ENCODE peak calls at places on chromosomes 12 and 14, in four cellular contexts. Z is fibroblast of lung, T is MM.1S, G is HepG2. E is an unnamed sample.

GRCh38 chr12:25950329-25951115 is 8.0 kb upstream of the RASSF8 start:
- DNase-seq in Z (no peak), G (no peak), T (no peak), E (no peak)

GRCh38 chr12:106898001-106898966 is 57.4 kb upstream of the TMEM263 start:
- DNase-seq in G (no peak), Z (no peak), T (no peak), E (no peak)

GRCh38 chr12:110224379-110225304 is 56.4 kb upstream of the ATP2A2 start:
- DNase-seq in T (peak), G (peak), Z (peak), E (peak)

GRCh38 chr14:60508363-60508706 is 611 bp upstream of the SIX6 start:
- DNase-seq in G (no peak), T (no peak), Z (no peak), E (no peak)

GRCh38 chr12:131140069-131140435 is 186.3 kb downstream of the ADGRD1 start:
- DNase-seq in G (no peak), Z (no peak), T (no peak), E (no peak)

GRCh38 chr12:94186461-94187237 is 38.3 kb downstream of the PLXNC1 start:
- DNase-seq in Z (peak), T (no peak), G (no peak), E (no peak)

GRCh38 chr14:55103005-55103640 is 25.9 kb upstream of the LGALS3 start:
- DNase-seq in T (peak), G (peak), Z (peak), E (peak)

GRCh38 chr12:104656921-104657320 is 200.2 kb downstream of the CHST11 start:
- DNase-seq in G (no peak), Z (peak), T (no peak), E (no peak)

GRCh38 chr12:99544457-99544856 is 103.1 kb upstream of the GARIN6 start:
- DNase-seq in Z (no peak), G (no peak), T (no peak), E (no peak)

GRCh38 chr12:100381379-100381778 is 24.5 kb downstream of the SLC17A8 start:
- DNase-seq in G (no peak), Z (no peak), T (no peak), E (no peak)

GRCh38 chr14:103408491-103409155 is 23.4 kb downstream of the MARK3 start:
- DNase-seq in Z (no peak), G (no peak), T (no peak), E (no peak)

GRCh38 chr12:5586201-5586600 is 154.3 kb downstream of the NTF3 start:
- DNase-seq in T (no peak), Z (peak), G (peak), E (no peak)

DNA sequence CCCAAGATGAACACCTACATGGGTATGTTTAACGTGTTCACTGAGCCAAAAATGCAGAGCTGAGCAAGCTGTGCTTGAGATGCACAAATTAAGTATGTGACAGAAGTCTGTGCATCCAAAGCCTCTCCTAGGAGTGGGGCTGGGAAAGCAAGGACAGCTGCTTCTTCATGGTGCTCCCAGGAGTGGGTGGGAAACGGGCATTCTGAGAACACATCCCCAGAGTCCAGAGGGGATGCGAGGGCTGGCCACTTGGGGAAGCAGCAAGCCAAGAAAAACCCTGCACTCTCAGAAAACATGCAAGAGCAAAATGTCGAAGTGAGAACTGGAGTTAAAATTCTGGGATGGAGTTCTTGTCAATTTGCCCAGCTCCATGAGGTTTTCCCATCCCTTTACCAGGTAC is 414.3 kb downstream of the BCAT1 start:
- DNase-seq in T (no peak), Z (no peak), G (no peak), E (no peak)
- TF ChIP-seq CTCF in T (no peak), Z (no peak), G (no peak), E (no peak)

GRCh38 chr12:52790427-52791270 is 5.3 kb downstream of the KRT3 start:
- DNase-seq in T (no peak), Z (no peak), G (no peak), E (no peak)
- TF ChIP-seq EZH2 in T (no peak), Z (no peak), G (peak), E (no peak)

GRCh38 chr12:1281683-1282366 is 290.8 kb downstream of the ERC1 start:
- DNase-seq in G (no peak), T (no peak), Z (peak), E (no peak)

GRCh38 chr12:1282670-1283361 is 291.8 kb downstream of the ERC1 start:
- DNase-seq in T (no peak), Z (peak), G (no peak), E (no peak)

GRCh38 chr12:1284611-1285010 is 293.6 kb downstream of the ERC1 start:
- DNase-seq in G (no peak), T (no peak), Z (no peak), E (no peak)

GRCh38 chr12:1277905-1278304 is 286.9 kb downstream of the ERC1 start:
- DNase-seq in Z (no peak), T (no peak), G (peak), E (no peak)

GRCh38 chr12:1279050-1279449 is 288.0 kb downstream of the ERC1 start:
- DNase-seq in G (no peak), T (no peak), Z (peak), E (no peak)
- TF ChIP-seq CTCF in G (no peak), T (no peak), Z (no peak), E (no peak)

GRCh38 chr14:92322516-92322915 is 449 bp upstream of the SLC24A4 start:
- DNase-seq in T (no peak), Z (no peak), G (no peak), E (no peak)

GRCh38 chr14:92321701-92322100 is 1.3 kb upstream of the SLC24A4 start:
- DNase-seq in G (no peak), Z (no peak), T (no peak), E (no peak)

GRCh38 chr14:92323916-92324818 is 1.2 kb downstream of the SLC24A4 start:
- DNase-seq in G (no peak), Z (no peak), T (no peak), E (no peak)

GRCh38 chr14:92325835-92326234 is 2.9 kb downstream of the SLC24A4 start:
- DNase-seq in G (no peak), T (no peak), Z (no peak), E (no peak)

GRCh38 chr14:92323031-92323915 is at the start of gene SLC24A4:
- DNase-seq in Z (no peak), T (no peak), G (no peak), E (no peak)
- TF ChIP-seq EZH2 in Z (peak), T (no peak), G (no peak), E (peak)

DNA sequence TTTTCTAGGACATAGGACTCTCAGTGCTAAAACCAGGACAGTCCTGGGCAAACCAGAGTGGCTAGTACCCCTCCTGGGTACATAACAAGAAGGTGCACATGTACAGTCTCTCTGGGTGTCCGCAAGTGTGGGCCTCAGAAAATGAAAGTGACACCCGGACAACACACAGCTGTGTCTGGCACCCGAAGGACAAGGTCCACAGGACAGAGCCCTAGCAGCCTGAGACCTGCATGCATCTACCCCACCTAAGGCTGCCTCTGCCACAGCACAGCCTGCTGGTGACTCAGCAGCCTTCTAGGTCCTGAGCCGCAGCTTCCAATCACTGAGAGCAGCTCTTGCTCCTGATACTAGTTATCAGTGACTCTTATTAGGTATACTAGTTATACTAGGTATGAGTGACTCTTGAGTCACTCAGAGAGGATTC is 784.1 kb upstream of the TBX3 start:
- DNase-seq in Z (peak), G (peak), T (peak), E (no peak)
- TF ChIP-seq CTCF in Z (peak), G (peak), T (no peak), E (peak)

GRCh38 chr12:1530592-1531159 is 63.7 kb downstream of the FBXL14 start:
- DNase-seq in Z (no peak), T (no peak), G (no peak), E (no peak)

GRCh38 chr12:1527789-1528188 is 66.6 kb downstream of the FBXL14 start:
- DNase-seq in G (no peak), T (no peak), Z (peak), E (peak)

GRCh38 chr12:1528791-1529190 is 65.6 kb downstream of the FBXL14 start:
- DNase-seq in Z (no peak), T (no peak), G (no peak), E (no peak)

GRCh38 chr12:1529862-1530591 is 64.4 kb downstream of the FBXL14 start:
- DNase-seq in G (no peak), T (peak), Z (no peak), E (no peak)

DNA sequence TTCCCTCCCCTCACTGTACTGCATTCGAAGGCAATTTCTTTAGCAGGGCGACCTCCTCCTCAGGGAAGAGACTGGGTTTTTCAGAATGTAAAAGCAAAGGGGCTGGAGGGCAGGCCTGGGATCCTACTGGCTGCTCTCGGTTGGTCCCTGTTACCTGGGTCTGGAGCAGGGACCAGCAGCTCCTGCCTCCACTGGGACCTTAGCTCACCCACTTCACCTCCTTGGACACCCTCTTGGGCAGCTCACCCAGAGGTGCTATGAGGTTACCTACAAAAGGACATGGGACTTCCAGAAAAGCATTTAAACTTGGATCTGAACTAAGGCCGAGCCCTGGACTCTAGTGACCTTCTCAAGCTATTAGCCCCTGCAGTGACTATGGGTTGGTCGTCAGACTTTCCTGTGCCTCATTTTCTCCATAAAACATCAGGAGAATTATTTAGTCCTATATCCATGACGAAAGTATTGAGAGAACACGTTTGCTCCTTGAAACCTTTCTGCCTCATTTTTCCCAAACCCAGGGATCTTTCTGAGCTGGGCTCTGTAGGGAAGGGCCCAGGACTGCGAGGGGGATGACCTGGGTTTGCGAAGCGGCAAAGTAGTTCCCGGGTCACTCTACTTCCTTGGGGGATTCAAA is 65.0 kb downstream of the FBXL14 start:
- DNase-seq in Z (no peak), G (no peak), T (no peak), E (no peak)
- TF ChIP-seq EZH2 in Z (no peak), G (peak), T (no peak), E (no peak)

GRCh38 chr14:45650754-45651153 is 397.8 kb upstream of the MIS18BP1 start:
- DNase-seq in G (no peak), Z (no peak), T (no peak), E (no peak)
- TF ChIP-seq CTCF in G (no peak), Z (no peak), T (no peak), E (no peak)

DNA sequence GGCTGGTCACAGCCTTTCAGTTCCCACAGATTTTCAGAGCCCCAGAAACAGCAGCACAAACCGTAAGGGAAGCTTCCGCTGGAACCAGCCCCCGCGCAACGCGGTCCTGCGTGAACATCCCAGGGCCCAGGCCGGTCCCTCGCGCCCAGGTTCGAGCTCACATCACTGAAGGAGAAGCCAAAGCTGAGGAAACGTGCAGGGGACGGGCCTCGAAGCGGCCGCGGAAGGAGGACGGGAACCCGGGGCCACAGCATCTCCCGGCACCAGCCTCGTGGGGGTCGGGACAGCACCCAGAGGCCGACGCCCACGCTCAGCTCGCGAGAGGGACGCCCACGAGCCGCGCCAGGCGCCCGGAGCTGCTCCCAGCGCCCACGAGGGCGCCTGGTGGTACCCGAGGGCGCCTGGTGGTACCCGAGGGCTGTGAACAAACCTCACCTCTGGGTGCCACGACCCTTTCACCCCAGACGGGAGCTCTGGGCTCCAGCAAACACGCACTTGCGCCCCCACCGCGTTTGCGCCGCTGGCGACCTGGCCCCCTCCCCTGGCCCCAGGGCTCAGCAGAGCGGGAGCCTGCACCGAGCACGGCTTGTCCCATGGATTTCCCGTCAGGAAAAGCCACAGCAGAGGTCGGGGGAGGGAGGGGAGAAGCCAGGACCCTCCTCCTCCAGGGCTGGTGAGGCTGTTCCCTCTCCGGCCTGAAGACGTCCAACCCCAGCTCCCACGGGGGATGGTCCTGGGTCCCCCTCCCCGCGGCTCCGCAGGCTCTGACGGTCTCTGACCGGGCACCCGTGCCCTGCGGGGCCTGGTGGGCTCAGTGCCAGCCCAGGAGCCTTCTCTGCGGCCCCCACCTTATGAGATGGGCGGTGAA is 6.9 kb downstream of the LRCOL1 start:
- DNase-seq in G (no peak), T (no peak), Z (no peak), E (no peak)
- TF ChIP-seq EZH2 in G (no peak), T (no peak), Z (no peak), E (peak)

GRCh38 chr12:76391461-76391860 is 43.2 kb upstream of the BBS10 start:
- DNase-seq in Z (no peak), T (no peak), G (no peak), E (no peak)
- TF ChIP-seq CTCF in Z (no peak), T (no peak), G (no peak), E (no peak)

DNA sequence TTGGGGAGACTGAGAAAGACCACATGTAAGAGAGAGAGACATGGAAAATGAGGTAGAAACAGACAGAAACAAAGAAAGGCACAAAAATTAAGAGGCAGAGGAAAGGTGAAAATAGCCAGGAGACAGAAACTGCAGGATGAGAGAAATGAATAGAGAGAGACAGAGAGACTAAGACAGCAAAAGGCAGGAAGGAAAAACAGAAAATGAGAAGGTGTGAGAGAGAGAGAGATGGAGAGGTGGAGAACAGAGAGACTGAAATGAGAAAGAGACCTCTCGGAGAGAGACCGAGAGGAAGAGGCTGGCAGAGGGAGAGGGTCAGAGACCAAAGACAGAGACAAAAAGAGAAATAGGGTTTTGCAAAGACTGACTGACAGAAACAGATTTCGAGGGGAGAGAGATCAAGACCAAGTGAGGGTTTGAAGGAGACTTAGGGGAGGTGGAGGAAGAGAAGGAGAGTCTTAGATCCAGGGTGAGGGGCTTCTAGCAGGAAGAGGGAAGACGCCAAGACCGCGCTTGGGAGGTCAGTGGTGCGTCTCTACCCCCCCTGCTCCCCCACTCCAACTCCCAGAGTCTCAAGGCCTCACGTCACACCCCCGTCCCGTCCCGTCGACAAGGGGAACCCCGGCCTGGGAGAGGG is 1.1 kb upstream of the AQP5 start:
- DNase-seq in T (no peak), G (no peak), Z (no peak), E (no peak)
- TF ChIP-seq EZH2 in T (no peak), G (no peak), Z (no peak), E (no peak)